ENCODE peak calls at places on chromosome 17, in seven cellular contexts. One of them, this sample, is unnamed.

GRCh38 chr17:33200116-33200515 is 93.0 kb downstream of the ASIC2 start:
- DNase-seq in GM12878: no peak
- DNase-seq in SK-N-SH: no peak
- DNase-seq in H1: no peak
- DNase-seq in HCT116: no peak
- DNase-seq in K562: no peak
- DNase-seq in HepG2: no peak
- DNase-seq in this sample: no peak

GRCh38 chr17:29119265-29119664 is 60.9 kb downstream of the MYO18A start:
- DNase-seq in GM12878: no peak
- DNase-seq in SK-N-SH: no peak
- DNase-seq in H1: no peak
- DNase-seq in HCT116: no peak
- DNase-seq in K562: no peak
- DNase-seq in HepG2: no peak
- DNase-seq in this sample: no peak

GRCh38 chr17:68089881-68090280 is 54.3 kb downstream of the KPNA2 start:
- DNase-seq in GM12878: no peak
- DNase-seq in SK-N-SH: no peak
- DNase-seq in H1: no peak
- DNase-seq in HCT116: peak
- DNase-seq in K562: no peak
- DNase-seq in HepG2: peak
- DNase-seq in this sample: peak

GRCh38 chr17:39144414-39144813 is 7.0 kb downstream of the PLXDC1 start:
- DNase-seq in GM12878: no peak
- DNase-seq in SK-N-SH: no peak
- DNase-seq in H1: no peak
- DNase-seq in HCT116: no peak
- DNase-seq in K562: no peak
- DNase-seq in HepG2: no peak
- DNase-seq in this sample: no peak

GRCh38 chr17:72968798-72969197 is 123.7 kb downstream of the SLC39A11 start:
- DNase-seq in GM12878: no peak
- DNase-seq in SK-N-SH: no peak
- DNase-seq in H1: no peak
- DNase-seq in HCT116: no peak
- DNase-seq in K562: no peak
- DNase-seq in HepG2: no peak
- DNase-seq in this sample: no peak

GRCh38 chr17:31580331-31581021 is 189.0 kb downstream of the RAB11FIP4 start:
- DNase-seq in GM12878: no peak
- DNase-seq in SK-N-SH: no peak
- DNase-seq in H1: no peak
- DNase-seq in HCT116: no peak
- DNase-seq in K562: no peak
- DNase-seq in HepG2: no peak
- DNase-seq in this sample: no peak

GRCh38 chr17:64161380-64161779 is 31.4 kb upstream of the ERN1 start:
- DNase-seq in GM12878: no peak
- DNase-seq in SK-N-SH: no peak
- DNase-seq in H1: no peak
- DNase-seq in HCT116: no peak
- DNase-seq in K562: no peak
- DNase-seq in HepG2: no peak
- DNase-seq in this sample: no peak

GRCh38 chr17:64739316-64740058 is 77.4 kb upstream of the SMURF2 start:
- DNase-seq in GM12878: no peak
- DNase-seq in SK-N-SH: no peak
- DNase-seq in H1: no peak
- DNase-seq in HCT116: no peak
- DNase-seq in K562: no peak
- DNase-seq in HepG2: peak
- DNase-seq in this sample: no peak

GRCh38 chr17:57873261-57874057 is 23.6 kb upstream of the MRPS23 start:
- DNase-seq in GM12878: no peak
- DNase-seq in SK-N-SH: no peak
- DNase-seq in H1: no peak
- DNase-seq in HCT116: no peak
- DNase-seq in K562: no peak
- DNase-seq in HepG2: no peak
- DNase-seq in this sample: no peak

GRCh38 chr17:12765544-12765943 is 23.8 kb upstream of the ARHGAP44 start:
- DNase-seq in GM12878: no peak
- DNase-seq in SK-N-SH: no peak
- DNase-seq in H1: no peak
- DNase-seq in HCT116: no peak
- DNase-seq in K562: peak
- DNase-seq in HepG2: no peak
- DNase-seq in this sample: no peak

GRCh38 chr17:65459667-65460415 is 101.6 kb downstream of the AXIN2 start:
- DNase-seq in GM12878: no peak
- DNase-seq in SK-N-SH: no peak
- DNase-seq in H1: no peak
- DNase-seq in HCT116: no peak
- DNase-seq in K562: no peak
- DNase-seq in HepG2: no peak
- DNase-seq in this sample: no peak

GRCh38 chr17:47967607-47968252 is 3.2 kb upstream of the CDK5RAP3 start:
- DNase-seq in GM12878: no peak
- DNase-seq in SK-N-SH: no peak
- DNase-seq in H1: no peak
- DNase-seq in HCT116: peak
- DNase-seq in K562: no peak
- DNase-seq in HepG2: no peak
- DNase-seq in this sample: no peak

GRCh38 chr17:41631025-41631889 is 6.9 kb upstream of the KRT17 start:
- DNase-seq in GM12878: no peak
- DNase-seq in SK-N-SH: no peak
- DNase-seq in H1: no peak
- DNase-seq in HCT116: no peak
- DNase-seq in K562: no peak
- DNase-seq in HepG2: no peak
- DNase-seq in this sample: no peak

GRCh38 chr17:78406396-78406795 is 27.9 kb downstream of the PGS1 start:
- DNase-seq in GM12878: no peak
- DNase-seq in SK-N-SH: no peak
- DNase-seq in H1: no peak
- DNase-seq in HCT116: no peak
- DNase-seq in K562: no peak
- DNase-seq in HepG2: no peak
- DNase-seq in this sample: no peak

GRCh38 chr17:78411241-78411855 is 32.9 kb downstream of the PGS1 start:
- DNase-seq in GM12878: no peak
- DNase-seq in SK-N-SH: no peak
- DNase-seq in H1: no peak
- DNase-seq in HCT116: no peak
- DNase-seq in K562: peak
- DNase-seq in HepG2: no peak
- DNase-seq in this sample: no peak

GRCh38 chr17:78407387-78407990 is 29.0 kb downstream of the PGS1 start:
- DNase-seq in GM12878: no peak
- DNase-seq in SK-N-SH: no peak
- DNase-seq in H1: no peak
- DNase-seq in HCT116: no peak
- DNase-seq in K562: no peak
- DNase-seq in HepG2: no peak
- DNase-seq in this sample: no peak

GRCh38 chr17:78409191-78409621 is 30.8 kb downstream of the PGS1 start:
- DNase-seq in GM12878: no peak
- DNase-seq in SK-N-SH: no peak
- DNase-seq in H1: no peak
- DNase-seq in HCT116: no peak
- DNase-seq in K562: no peak
- DNase-seq in HepG2: no peak
- DNase-seq in this sample: no peak

DNA sequence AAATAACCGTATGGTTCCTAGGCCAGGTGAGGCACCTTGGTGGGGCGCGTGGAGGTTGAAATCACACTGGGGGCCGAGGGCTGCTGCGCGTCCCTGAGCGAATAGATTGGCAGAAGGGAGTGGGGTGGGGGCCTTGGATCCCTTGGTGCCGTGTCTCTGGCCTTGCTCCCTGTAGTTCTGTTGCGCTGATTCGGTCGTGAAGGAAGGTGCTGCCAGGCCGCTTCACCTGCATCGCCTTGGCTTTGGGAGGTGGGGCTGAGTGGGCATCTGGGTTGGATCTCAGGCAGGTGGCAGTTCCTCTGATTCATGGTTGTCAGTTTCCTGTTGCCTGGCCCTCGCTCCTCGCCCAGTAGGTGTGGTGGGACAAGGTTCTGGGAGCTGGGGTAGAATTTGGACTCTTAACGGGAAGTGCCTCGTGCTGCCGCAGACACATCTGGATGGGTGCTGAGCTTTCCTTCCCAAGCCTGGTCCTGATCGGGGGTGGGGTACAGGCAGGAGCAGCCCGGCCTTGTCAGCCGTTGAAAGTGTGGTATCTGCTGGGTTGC is 30.1 kb downstream of the PGS1 start:
- DNase-seq in GM12878: no peak
- DNase-seq in SK-N-SH: no peak
- DNase-seq in H1: no peak
- DNase-seq in HCT116: no peak
- DNase-seq in K562: no peak
- DNase-seq in HepG2: no peak
- DNase-seq in this sample: no peak
- H3K9ac ChIP-seq in GM12878: no peak
- H3K9ac ChIP-seq in SK-N-SH: no peak
- H3K9ac ChIP-seq in H1: no peak
- H3K9ac ChIP-seq in HCT116: no peak
- H3K9ac ChIP-seq in K562: no peak
- H3K9ac ChIP-seq in HepG2: no peak
- H3K9ac ChIP-seq in this sample: no peak

GRCh38 chr17:75694536-75694935 is 26.7 kb upstream of the ITGB4 start:
- DNase-seq in GM12878: no peak
- DNase-seq in SK-N-SH: no peak
- DNase-seq in H1: no peak
- DNase-seq in HCT116: no peak
- DNase-seq in K562: no peak
- DNase-seq in HepG2: no peak
- DNase-seq in this sample: no peak
- TF ChIP-seq YY1 in GM12878: no peak
- TF ChIP-seq YY1 in SK-N-SH: no peak
- TF ChIP-seq YY1 in H1: no peak
- TF ChIP-seq YY1 in HCT116: no peak
- TF ChIP-seq YY1 in K562: no peak
- TF ChIP-seq YY1 in HepG2: no peak
- TF ChIP-seq YY1 in this sample: no peak

DNA sequence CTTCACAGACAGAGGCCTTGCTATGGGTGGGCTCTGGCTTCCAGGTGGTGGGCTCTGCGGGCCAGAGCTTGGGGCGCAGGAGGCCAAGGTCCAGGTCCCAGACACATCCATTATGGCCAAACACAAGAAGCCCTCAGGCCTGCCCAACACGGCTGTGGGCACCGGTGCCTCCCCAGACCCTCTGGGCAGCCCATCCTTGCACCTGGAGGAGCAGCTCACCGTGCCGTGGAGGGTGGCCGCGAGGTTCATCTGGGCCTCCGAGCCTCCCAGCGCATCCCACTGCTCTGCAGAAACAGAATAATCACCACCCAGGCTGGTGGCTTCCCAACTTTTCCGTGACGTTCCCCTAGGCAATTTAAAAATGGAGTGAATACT is 55.8 kb downstream of the TBC1D16 start:
- DNase-seq in GM12878: no peak
- DNase-seq in SK-N-SH: peak
- DNase-seq in H1: no peak
- DNase-seq in HCT116: no peak
- DNase-seq in K562: no peak
- DNase-seq in HepG2: no peak
- DNase-seq in this sample: no peak
- H3K4me3 ChIP-seq in GM12878: no peak
- H3K4me3 ChIP-seq in SK-N-SH: no peak
- H3K4me3 ChIP-seq in H1: no peak
- H3K4me3 ChIP-seq in HCT116: no peak
- H3K4me3 ChIP-seq in K562: no peak
- H3K4me3 ChIP-seq in HepG2: no peak
- H3K4me3 ChIP-seq in this sample: no peak

GRCh38 chr17:77231076-77231871 is 90.5 kb downstream of the SEC14L1 start:
- DNase-seq in GM12878: no peak
- DNase-seq in SK-N-SH: no peak
- DNase-seq in H1: no peak
- DNase-seq in HCT116: no peak
- DNase-seq in K562: no peak
- DNase-seq in HepG2: no peak
- DNase-seq in this sample: no peak
- H3K9ac ChIP-seq in GM12878: no peak
- H3K9ac ChIP-seq in SK-N-SH: no peak
- H3K9ac ChIP-seq in H1: no peak
- H3K9ac ChIP-seq in HCT116: no peak
- H3K9ac ChIP-seq in K562: no peak
- H3K9ac ChIP-seq in HepG2: no peak
- H3K9ac ChIP-seq in this sample: no peak

GRCh38 chr17:16908282-16908681 is 63.6 kb downstream of the TNFRSF13B start:
- DNase-seq in GM12878: no peak
- DNase-seq in SK-N-SH: no peak
- DNase-seq in H1: no peak
- DNase-seq in HCT116: no peak
- DNase-seq in K562: no peak
- DNase-seq in HepG2: no peak
- DNase-seq in this sample: no peak
- TF ChIP-seq YY1 in GM12878: no peak
- TF ChIP-seq YY1 in SK-N-SH: no peak
- TF ChIP-seq YY1 in H1: no peak
- TF ChIP-seq YY1 in HCT116: no peak
- TF ChIP-seq YY1 in K562: no peak
- TF ChIP-seq YY1 in HepG2: no peak
- TF ChIP-seq YY1 in this sample: no peak

DNA sequence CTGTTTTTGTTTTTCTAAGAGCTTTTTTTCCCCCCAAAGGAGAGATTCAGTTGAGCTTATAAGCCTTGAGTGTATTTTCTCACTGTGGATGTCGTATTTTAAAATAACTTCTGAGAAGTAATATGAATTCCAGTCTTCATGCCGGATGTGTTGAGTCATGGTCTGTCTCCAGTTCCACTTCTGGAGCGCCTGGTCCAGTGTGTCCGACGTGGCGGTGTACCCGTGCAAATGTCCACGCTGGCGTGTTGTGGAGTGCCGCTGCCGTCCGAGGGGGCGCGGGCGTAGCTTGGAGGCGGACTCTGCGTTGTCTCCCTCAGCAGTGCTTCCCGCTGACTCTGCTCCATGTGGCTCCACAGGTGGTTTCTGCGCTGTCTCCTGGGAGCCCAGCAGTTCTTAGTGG is 60.9 kb upstream of the ZNF750 start:
- DNase-seq in GM12878: no peak
- DNase-seq in SK-N-SH: no peak
- DNase-seq in H1: no peak
- DNase-seq in HCT116: no peak
- DNase-seq in K562: no peak
- DNase-seq in HepG2: no peak
- DNase-seq in this sample: no peak
- H3K4me3 ChIP-seq in GM12878: no peak
- H3K4me3 ChIP-seq in SK-N-SH: no peak
- H3K4me3 ChIP-seq in H1: no peak
- H3K4me3 ChIP-seq in HCT116: no peak
- H3K4me3 ChIP-seq in K562: no peak
- H3K4me3 ChIP-seq in HepG2: no peak
- H3K4me3 ChIP-seq in this sample: no peak

DNA sequence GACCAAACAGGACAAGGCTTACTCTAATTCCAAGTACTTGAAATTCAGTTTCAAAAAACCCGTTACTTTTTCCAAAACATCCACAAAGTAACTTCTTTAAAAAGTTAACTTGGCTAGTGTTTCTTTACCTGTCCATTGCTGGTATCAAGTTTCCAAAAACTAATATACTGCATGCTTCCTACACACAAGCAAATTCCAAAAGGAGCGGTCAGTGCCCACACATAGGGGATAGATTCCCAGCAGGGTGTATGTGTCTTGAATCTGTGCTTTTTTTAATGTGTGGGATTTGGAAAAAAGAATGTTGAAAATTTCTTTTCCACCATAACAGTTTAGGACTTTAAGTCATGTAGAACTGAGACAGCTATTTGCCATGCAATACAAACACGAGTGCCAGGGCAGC is 367.8 kb upstream of the SOX9 start:
- DNase-seq in GM12878: no peak
- DNase-seq in SK-N-SH: no peak
- DNase-seq in H1: no peak
- DNase-seq in HCT116: no peak
- DNase-seq in K562: no peak
- DNase-seq in HepG2: no peak
- DNase-seq in this sample: no peak
- H3K9ac ChIP-seq in GM12878: no peak
- H3K9ac ChIP-seq in SK-N-SH: no peak
- H3K9ac ChIP-seq in H1: no peak
- H3K9ac ChIP-seq in HCT116: no peak
- H3K9ac ChIP-seq in K562: no peak
- H3K9ac ChIP-seq in HepG2: no peak
- H3K9ac ChIP-seq in this sample: no peak

This sample was measured in NT2/D1.